ENCODE peak calls at places on chromosomes 11 and 22, in ten cellular contexts. One of them, this sample, is unnamed.

GRCh38 chr22:37741312-37741795 is 44.5 kb downstream of the TRIOBP start:
- DNase-seq in tibial nerve: peak
- DNase-seq in HL-60: peak
- DNase-seq in AG04450: peak
- DNase-seq in esophagus squamous epithelium: no peak
- DNase-seq in ovary: peak
- DNase-seq in left lung: peak
- DNase-seq in adrenal gland: peak
- DNase-seq in astrocyte: peak
- DNase-seq in OCI-LY7: no peak
- DNase-seq in this sample: peak

GRCh38 chr11:89495951-89496350 is 4.8 kb upstream of the NOX4 start:
- DNase-seq in tibial nerve: no peak
- DNase-seq in HL-60: no peak
- DNase-seq in AG04450: peak
- DNase-seq in esophagus squamous epithelium: no peak
- DNase-seq in ovary: no peak
- DNase-seq in left lung: no peak
- DNase-seq in adrenal gland: no peak
- DNase-seq in astrocyte: peak
- DNase-seq in OCI-LY7: no peak
- DNase-seq in this sample: peak

GRCh38 chr11:12430351-12430750 is 53.0 kb downstream of the PARVA start:
- DNase-seq in tibial nerve: no peak
- DNase-seq in HL-60: no peak
- DNase-seq in AG04450: no peak
- DNase-seq in esophagus squamous epithelium: no peak
- DNase-seq in ovary: no peak
- DNase-seq in left lung: no peak
- DNase-seq in adrenal gland: no peak
- DNase-seq in astrocyte: peak
- DNase-seq in OCI-LY7: no peak
- DNase-seq in this sample: no peak

GRCh38 chr11:57370251-57370650 is 10.7 kb downstream of the PRG3 start:
- DNase-seq in tibial nerve: no peak
- DNase-seq in HL-60: no peak
- DNase-seq in AG04450: no peak
- DNase-seq in esophagus squamous epithelium: no peak
- DNase-seq in ovary: no peak
- DNase-seq in left lung: no peak
- DNase-seq in adrenal gland: no peak
- DNase-seq in astrocyte: peak
- DNase-seq in OCI-LY7: no peak
- DNase-seq in this sample: no peak

GRCh38 chr11:122399375-122399774 is 256.1 kb upstream of the UBASH3B start:
- DNase-seq in tibial nerve: no peak
- DNase-seq in HL-60: no peak
- DNase-seq in AG04450: no peak
- DNase-seq in esophagus squamous epithelium: no peak
- DNase-seq in ovary: no peak
- DNase-seq in left lung: no peak
- DNase-seq in adrenal gland: no peak
- DNase-seq in astrocyte: peak
- DNase-seq in OCI-LY7: no peak
- DNase-seq in this sample: no peak

GRCh38 chr22:36863979-36864378 is 3.2 kb downstream of the NCF4 start:
- DNase-seq in tibial nerve: no peak
- DNase-seq in HL-60: no peak
- DNase-seq in AG04450: no peak
- DNase-seq in esophagus squamous epithelium: no peak
- DNase-seq in ovary: no peak
- DNase-seq in left lung: no peak
- DNase-seq in adrenal gland: no peak
- DNase-seq in astrocyte: no peak
- DNase-seq in OCI-LY7: no peak
- DNase-seq in this sample: no peak

GRCh38 chr11:106172389-106172991 is 95.0 kb downstream of the AASDHPPT start:
- DNase-seq in tibial nerve: no peak
- DNase-seq in HL-60: no peak
- DNase-seq in AG04450: no peak
- DNase-seq in esophagus squamous epithelium: no peak
- DNase-seq in ovary: no peak
- DNase-seq in left lung: no peak
- DNase-seq in adrenal gland: no peak
- DNase-seq in astrocyte: no peak
- DNase-seq in OCI-LY7: no peak
- DNase-seq in this sample: no peak

GRCh38 chr11:43316451-43316850 is 4.7 kb downstream of the API5 start:
- DNase-seq in tibial nerve: no peak
- DNase-seq in HL-60: no peak
- DNase-seq in AG04450: no peak
- DNase-seq in esophagus squamous epithelium: no peak
- DNase-seq in ovary: no peak
- DNase-seq in left lung: no peak
- DNase-seq in adrenal gland: no peak
- DNase-seq in astrocyte: peak
- DNase-seq in OCI-LY7: no peak
- DNase-seq in this sample: no peak

GRCh38 chr11:120058931-120059330 is 79.0 kb downstream of the TRIM29 start:
- DNase-seq in tibial nerve: no peak
- DNase-seq in HL-60: no peak
- DNase-seq in AG04450: no peak
- DNase-seq in esophagus squamous epithelium: no peak
- DNase-seq in ovary: no peak
- DNase-seq in left lung: no peak
- DNase-seq in adrenal gland: no peak
- DNase-seq in astrocyte: no peak
- DNase-seq in OCI-LY7: no peak
- DNase-seq in this sample: no peak

GRCh38 chr11:120060512-120060911 is 77.4 kb downstream of the TRIM29 start:
- DNase-seq in tibial nerve: no peak
- DNase-seq in HL-60: no peak
- DNase-seq in AG04450: no peak
- DNase-seq in esophagus squamous epithelium: no peak
- DNase-seq in ovary: no peak
- DNase-seq in left lung: no peak
- DNase-seq in adrenal gland: no peak
- DNase-seq in astrocyte: no peak
- DNase-seq in OCI-LY7: no peak
- DNase-seq in this sample: no peak

GRCh38 chr11:120062561-120062930 is 75.4 kb downstream of the TRIM29 start:
- DNase-seq in tibial nerve: no peak
- DNase-seq in HL-60: no peak
- DNase-seq in AG04450: no peak
- DNase-seq in esophagus squamous epithelium: no peak
- DNase-seq in ovary: no peak
- DNase-seq in left lung: no peak
- DNase-seq in adrenal gland: no peak
- DNase-seq in astrocyte: no peak
- DNase-seq in OCI-LY7: no peak
- DNase-seq in this sample: no peak

GRCh38 chr11:120061761-120062560 is 76.0 kb downstream of the TRIM29 start:
- DNase-seq in tibial nerve: no peak
- DNase-seq in HL-60: no peak
- DNase-seq in AG04450: no peak
- DNase-seq in esophagus squamous epithelium: no peak
- DNase-seq in ovary: no peak
- DNase-seq in left lung: no peak
- DNase-seq in adrenal gland: no peak
- DNase-seq in astrocyte: peak
- DNase-seq in OCI-LY7: no peak
- DNase-seq in this sample: no peak

GRCh38 chr11:120061036-120061760 is 76.7 kb downstream of the TRIM29 start:
- DNase-seq in tibial nerve: no peak
- DNase-seq in HL-60: no peak
- DNase-seq in AG04450: no peak
- DNase-seq in esophagus squamous epithelium: no peak
- DNase-seq in ovary: no peak
- DNase-seq in left lung: no peak
- DNase-seq in adrenal gland: no peak
- DNase-seq in astrocyte: peak
- DNase-seq in OCI-LY7: no peak
- DNase-seq in this sample: no peak
- H3K27ac ChIP-seq in tibial nerve: no peak
- H3K27ac ChIP-seq in HL-60: no peak
- H3K27ac ChIP-seq in AG04450: no peak
- H3K27ac ChIP-seq in esophagus squamous epithelium: no peak
- H3K27ac ChIP-seq in ovary: no peak
- H3K27ac ChIP-seq in left lung: no peak
- H3K27ac ChIP-seq in adrenal gland: no peak
- H3K27ac ChIP-seq in astrocyte: no peak
- H3K27ac ChIP-seq in OCI-LY7: no peak
- H3K27ac ChIP-seq in this sample: no peak

GRCh38 chr22:25051073-25051472 is 98.6 kb downstream of the KIAA1671 start:
- DNase-seq in tibial nerve: no peak
- DNase-seq in HL-60: no peak
- DNase-seq in AG04450: no peak
- DNase-seq in esophagus squamous epithelium: no peak
- DNase-seq in ovary: no peak
- DNase-seq in left lung: no peak
- DNase-seq in adrenal gland: no peak
- DNase-seq in astrocyte: no peak
- DNase-seq in OCI-LY7: no peak
- DNase-seq in this sample: no peak

GRCh38 chr22:25051983-25052710 is 99.6 kb downstream of the KIAA1671 start:
- DNase-seq in tibial nerve: no peak
- DNase-seq in HL-60: no peak
- DNase-seq in AG04450: no peak
- DNase-seq in esophagus squamous epithelium: no peak
- DNase-seq in ovary: no peak
- DNase-seq in left lung: no peak
- DNase-seq in adrenal gland: peak
- DNase-seq in astrocyte: no peak
- DNase-seq in OCI-LY7: no peak
- DNase-seq in this sample: no peak

GRCh38 chr22:25054943-25055511 is 102.5 kb downstream of the KIAA1671 start:
- DNase-seq in tibial nerve: peak
- DNase-seq in HL-60: no peak
- DNase-seq in AG04450: no peak
- DNase-seq in esophagus squamous epithelium: no peak
- DNase-seq in ovary: no peak
- DNase-seq in left lung: no peak
- DNase-seq in adrenal gland: no peak
- DNase-seq in astrocyte: no peak
- DNase-seq in OCI-LY7: no peak
- DNase-seq in this sample: no peak

GRCh38 chr22:25050566-25050965 is 98.0 kb downstream of the KIAA1671 start:
- DNase-seq in tibial nerve: no peak
- DNase-seq in HL-60: no peak
- DNase-seq in AG04450: no peak
- DNase-seq in esophagus squamous epithelium: no peak
- DNase-seq in ovary: no peak
- DNase-seq in left lung: no peak
- DNase-seq in adrenal gland: no peak
- DNase-seq in astrocyte: no peak
- DNase-seq in OCI-LY7: no peak
- DNase-seq in this sample: no peak

DNA sequence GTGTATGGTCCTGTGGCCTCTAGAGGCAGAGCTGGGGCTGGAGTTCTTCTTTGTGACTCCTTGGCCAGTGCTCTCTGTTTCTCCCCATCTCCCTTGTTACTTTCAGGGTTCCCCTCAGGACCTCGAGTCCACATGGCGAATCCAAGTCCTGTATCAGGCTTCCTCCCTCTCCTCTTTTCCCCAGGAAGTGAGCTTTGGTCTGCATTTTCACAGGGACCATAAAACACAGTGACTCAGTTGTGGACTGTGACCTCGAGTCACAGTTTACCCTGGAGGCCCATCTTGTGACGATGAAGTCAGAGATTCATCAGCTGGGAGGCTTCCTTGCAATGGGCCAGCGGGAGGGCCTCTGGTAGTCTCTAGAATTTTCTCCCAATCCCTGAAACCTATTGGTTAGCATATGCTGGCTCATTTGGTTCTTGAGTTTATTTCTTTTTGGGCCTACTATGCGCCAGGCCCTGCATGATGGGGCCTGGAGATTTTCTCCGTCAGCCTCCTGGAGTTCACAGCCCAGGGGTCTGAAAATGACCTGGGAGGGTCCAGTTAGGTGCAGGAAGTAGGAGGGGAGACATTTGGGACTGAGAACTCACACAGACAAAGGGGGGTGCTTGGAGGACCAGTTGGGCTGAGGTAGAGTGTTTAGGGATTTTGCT is 100.8 kb downstream of the KIAA1671 start:
- DNase-seq in tibial nerve: peak
- DNase-seq in HL-60: no peak
- DNase-seq in AG04450: no peak
- DNase-seq in esophagus squamous epithelium: no peak
- DNase-seq in ovary: no peak
- DNase-seq in left lung: no peak
- DNase-seq in adrenal gland: peak
- DNase-seq in astrocyte: no peak
- DNase-seq in OCI-LY7: no peak
- DNase-seq in this sample: no peak
- TF ChIP-seq CTCF in tibial nerve: no peak
- TF ChIP-seq CTCF in HL-60: no peak
- TF ChIP-seq CTCF in AG04450: no peak
- TF ChIP-seq CTCF in esophagus squamous epithelium: no peak
- TF ChIP-seq CTCF in ovary: no peak
- TF ChIP-seq CTCF in left lung: no peak
- TF ChIP-seq CTCF in adrenal gland: no peak
- TF ChIP-seq CTCF in astrocyte: no peak
- TF ChIP-seq CTCF in OCI-LY7: no peak
- TF ChIP-seq CTCF in this sample: no peak

GRCh38 chr11:83717551-83717950 is 431.4 kb upstream of the CCDC90B start:
- DNase-seq in tibial nerve: no peak
- DNase-seq in HL-60: no peak
- DNase-seq in AG04450: no peak
- DNase-seq in esophagus squamous epithelium: no peak
- DNase-seq in ovary: no peak
- DNase-seq in left lung: no peak
- DNase-seq in adrenal gland: no peak
- DNase-seq in astrocyte: no peak
- DNase-seq in OCI-LY7: no peak
- DNase-seq in this sample: no peak

GRCh38 chr11:83709434-83709833 is 423.3 kb upstream of the CCDC90B start:
- DNase-seq in tibial nerve: no peak
- DNase-seq in HL-60: no peak
- DNase-seq in AG04450: no peak
- DNase-seq in esophagus squamous epithelium: no peak
- DNase-seq in ovary: no peak
- DNase-seq in left lung: no peak
- DNase-seq in adrenal gland: no peak
- DNase-seq in astrocyte: no peak
- DNase-seq in OCI-LY7: no peak
- DNase-seq in this sample: no peak

GRCh38 chr11:83711035-83711630 is 425.0 kb upstream of the CCDC90B start:
- DNase-seq in tibial nerve: no peak
- DNase-seq in HL-60: no peak
- DNase-seq in AG04450: no peak
- DNase-seq in esophagus squamous epithelium: no peak
- DNase-seq in ovary: no peak
- DNase-seq in left lung: no peak
- DNase-seq in adrenal gland: no peak
- DNase-seq in astrocyte: no peak
- DNase-seq in OCI-LY7: no peak
- DNase-seq in this sample: no peak

GRCh38 chr11:83715927-83716525 is 429.9 kb upstream of the CCDC90B start:
- DNase-seq in tibial nerve: no peak
- DNase-seq in HL-60: no peak
- DNase-seq in AG04450: no peak
- DNase-seq in esophagus squamous epithelium: no peak
- DNase-seq in ovary: no peak
- DNase-seq in left lung: no peak
- DNase-seq in adrenal gland: no peak
- DNase-seq in astrocyte: no peak
- DNase-seq in OCI-LY7: no peak
- DNase-seq in this sample: no peak

DNA sequence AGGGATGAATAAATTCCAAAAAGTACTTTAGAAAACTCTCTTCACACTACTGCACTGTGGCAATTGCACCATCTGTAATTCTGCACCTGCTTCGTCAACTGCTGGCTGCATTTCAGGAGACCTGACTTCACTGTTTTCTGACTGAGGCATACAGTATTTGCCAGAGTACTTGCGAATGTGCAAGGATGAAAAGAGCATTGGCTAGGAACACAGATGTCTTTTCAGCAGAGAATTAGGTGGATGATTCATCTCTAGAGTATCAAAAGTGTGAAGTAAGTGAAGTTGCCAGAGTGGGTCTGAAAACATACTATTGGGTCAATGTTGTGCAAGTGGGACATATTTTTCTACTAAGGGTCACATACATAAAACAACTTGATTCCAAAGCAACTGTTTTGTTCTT is 427.5 kb upstream of the CCDC90B start:
- DNase-seq in tibial nerve: no peak
- DNase-seq in HL-60: no peak
- DNase-seq in AG04450: no peak
- DNase-seq in esophagus squamous epithelium: no peak
- DNase-seq in ovary: no peak
- DNase-seq in left lung: peak
- DNase-seq in adrenal gland: peak
- DNase-seq in astrocyte: peak
- DNase-seq in OCI-LY7: no peak
- DNase-seq in this sample: peak
- H3K4me3 ChIP-seq in tibial nerve: no peak
- H3K4me3 ChIP-seq in HL-60: no peak
- H3K4me3 ChIP-seq in AG04450: no peak
- H3K4me3 ChIP-seq in esophagus squamous epithelium: no peak
- H3K4me3 ChIP-seq in ovary: no peak
- H3K4me3 ChIP-seq in left lung: no peak
- H3K4me3 ChIP-seq in adrenal gland: no peak
- H3K4me3 ChIP-seq in astrocyte: no peak
- H3K4me3 ChIP-seq in OCI-LY7: no peak
- H3K4me3 ChIP-seq in this sample: no peak

GRCh38 chr22:20089977-20090729 is 10.1 kb downstream of the DGCR8 start:
- DNase-seq in tibial nerve: no peak
- DNase-seq in HL-60: no peak
- DNase-seq in AG04450: no peak
- DNase-seq in esophagus squamous epithelium: no peak
- DNase-seq in ovary: no peak
- DNase-seq in left lung: no peak
- DNase-seq in adrenal gland: no peak
- DNase-seq in astrocyte: no peak
- DNase-seq in OCI-LY7: no peak
- DNase-seq in this sample: no peak
- H3K27ac ChIP-seq in tibial nerve: no peak
- H3K27ac ChIP-seq in HL-60: no peak
- H3K27ac ChIP-seq in AG04450: peak
- H3K27ac ChIP-seq in esophagus squamous epithelium: no peak
- H3K27ac ChIP-seq in ovary: no peak
- H3K27ac ChIP-seq in left lung: no peak
- H3K27ac ChIP-seq in adrenal gland: no peak
- H3K27ac ChIP-seq in astrocyte: peak
- H3K27ac ChIP-seq in OCI-LY7: no peak
- H3K27ac ChIP-seq in this sample: no peak

This sample was measured in psoas muscle.